ENCODE peak calls at places on chromosomes 12 and 14, in nine cellular contexts. Z, E, A, N, R, O, Y, G and M are unnamed samples.

GRCh38 chr12:51262758-51263177 is 7.4 kb downstream of the SMAGP start:
- DNase-seq in Z (peak; percentile 78), E (no peak), A (peak; percentile 33), N (no peak), R (peak; percentile 48), O (no peak), Y (peak; percentile 63), G (no peak), M (no peak)

GRCh38 chr12:124917841-124918621 is 3.6 kb upstream of the UBC start:
- DNase-seq in Z (no peak), E (no peak), A (no peak), N (no peak), R (peak; percentile 21), O (peak; percentile 69), Y (peak; percentile 40), G (no peak), M (no peak)

GRCh38 chr12:124837958-124838803 is 25.5 kb downstream of the SCARB1 start:
- DNase-seq in Z (peak; percentile 60), E (no peak), A (peak; percentile 98), N (peak; percentile 81), R (peak; percentile 98), O (peak; percentile 95), Y (peak; percentile 76), G (peak; percentile 74), M (peak; percentile 64)

GRCh38 chr14:103130017-103130764 is 6.9 kb downstream of the TNFAIP2 start:
- DNase-seq in Z (no peak), E (no peak), A (no peak), N (no peak), R (no peak), O (no peak), Y (no peak), G (no peak), M (no peak)

GRCh38 chr12:6735448-6736191 is 11.8 kb downstream of the COPS7A start:
- DNase-seq in Z (peak; percentile 77), E (no peak), A (peak; percentile 39), N (peak; percentile 73), R (peak; percentile 58), O (peak; percentile 81), Y (peak; percentile 71), G (peak; percentile 44), M (peak; percentile 84)

GRCh38 chr14:93742761-93743160 is 45.5 kb downstream of the PRIMA1 start:
- DNase-seq in Z (no peak), E (no peak), A (no peak), N (peak; percentile 48), R (no peak), O (no peak), Y (no peak), G (no peak), M (no peak)

GRCh38 chr12:104748790-104749189 is 209.3 kb downstream of the SLC41A2 start:
- DNase-seq in Z (no peak), E (no peak), A (peak; percentile 71), N (no peak), R (peak; percentile 60), O (peak; percentile 82), Y (peak; percentile 77), G (no peak), M (no peak)

GRCh38 chr12:94204647-94205247 is 56.4 kb downstream of the PLXNC1 start:
- DNase-seq in Z (no peak), E (no peak), A (no peak), N (no peak), R (no peak), O (no peak), Y (no peak), G (no peak), M (no peak)

DNA sequence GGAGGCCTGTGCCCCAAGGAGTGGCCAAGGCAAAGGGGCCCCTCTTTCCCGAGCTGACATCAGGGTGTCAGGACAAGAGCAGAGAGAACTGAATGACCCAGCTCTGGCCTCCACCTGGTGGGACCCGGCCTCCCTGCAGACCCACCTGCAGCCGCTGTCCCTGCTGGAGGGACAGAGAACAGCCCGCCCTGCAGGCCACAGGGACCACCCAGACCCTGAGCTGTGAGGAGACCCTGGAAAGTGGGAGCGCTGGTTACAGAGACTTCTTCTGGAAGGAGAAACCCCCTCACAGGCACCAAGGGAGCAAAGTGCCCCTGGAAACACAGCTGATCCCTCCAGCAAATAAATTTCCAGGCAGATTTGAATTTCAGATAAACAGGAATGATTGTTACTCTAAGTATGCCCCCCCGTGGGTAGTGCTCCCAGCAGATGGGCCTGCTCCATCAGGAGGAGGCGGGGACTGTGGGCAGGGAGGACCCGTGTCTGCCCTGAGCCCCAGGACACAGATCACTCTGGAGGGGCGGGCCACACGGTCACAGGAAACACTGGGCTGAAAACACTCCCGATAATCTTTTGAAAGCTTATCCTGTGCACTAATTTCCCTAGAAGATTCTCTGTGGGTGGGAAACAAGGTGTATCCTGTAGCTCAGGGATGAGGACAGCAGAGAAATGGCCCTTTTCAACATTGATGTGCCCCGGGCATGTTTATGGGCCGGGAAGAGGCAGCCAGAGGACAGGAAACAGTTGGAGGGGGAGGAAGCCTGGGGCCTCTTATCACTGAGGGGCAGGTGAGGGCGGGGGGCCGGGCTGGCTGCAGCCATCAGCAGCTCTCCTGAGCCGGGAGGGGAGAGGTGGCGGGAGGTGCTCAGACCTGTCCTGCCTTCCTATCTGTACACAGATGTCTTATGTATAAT is 276.0 kb downstream of the ADGRD1 start:
- DNase-seq in Z (no peak), E (no peak), A (no peak), N (peak; percentile 49), R (no peak), O (no peak), Y (no peak), G (no peak), M (no peak)
- H3K27ac ChIP-seq in Z (no peak overlapping the region), E (peak overlapping the region; percentile 57), A (no peak overlapping the region), N (peak overlapping the region; percentile 66), R (no peak overlapping the region), O (no peak overlapping the region), Y (no peak overlapping the region), G (no peak overlapping the region), M (no peak overlapping the region)

GRCh38 chr14:29805415-29806123 is 122.1 kb downstream of the PRKD1 start:
- DNase-seq in Z (peak; percentile 73), E (no peak), A (peak; percentile 98), N (peak; percentile 58), R (peak; percentile 98), O (peak; percentile 75), Y (peak; percentile 77), G (peak; percentile 44), M (peak; percentile 55)

GRCh38 chr14:29814153-29815057 is 113.2 kb downstream of the PRKD1 start:
- DNase-seq in Z (peak; percentile 79), E (no peak), A (peak; percentile 57), N (peak; percentile 74), R (peak; percentile 44), O (peak; percentile 80), Y (peak; percentile 48), G (no peak), M (peak; percentile 39)

GRCh38 chr14:29810657-29811056 is 117.0 kb downstream of the PRKD1 start:
- DNase-seq in Z (peak; percentile 38), E (no peak), A (no peak), N (no peak), R (no peak), O (no peak), Y (no peak), G (no peak), M (no peak)

GRCh38 chr14:29806124-29806517 is 121.5 kb downstream of the PRKD1 start:
- DNase-seq in Z (no peak), E (no peak), A (no peak), N (no peak), R (no peak), O (no peak), Y (no peak), G (no peak), M (no peak)

GRCh38 chr14:29810064-29810463 is 117.6 kb downstream of the PRKD1 start:
- DNase-seq in Z (no peak), E (no peak), A (no peak), N (no peak), R (no peak), O (no peak), Y (no peak), G (no peak), M (no peak)
- H3K4me3 ChIP-seq in Z (no peak overlapping the region), E (no peak overlapping the region), A (no peak overlapping the region), N (no peak overlapping the region), R (no peak overlapping the region), O (no peak overlapping the region), Y (no peak overlapping the region), G (no peak overlapping the region), M (no peak overlapping the region)

GRCh38 chr12:57512665-57513064 is 7.6 kb downstream of the DDIT3 start:
- DNase-seq in Z (no peak), E (no peak), A (no peak), N (no peak), R (no peak), O (no peak), Y (no peak), G (no peak), M (no peak)

GRCh38 chr12:57514720-57515467 is 5.4 kb downstream of the DDIT3 start:
- DNase-seq in Z (no peak), E (no peak), A (no peak), N (no peak), R (no peak), O (no peak), Y (no peak), G (no peak), M (no peak)

GRCh38 chr12:57511161-57511560 is 9.2 kb downstream of the DDIT3 start:
- DNase-seq in Z (no peak), E (no peak), A (no peak), N (no peak), R (no peak), O (no peak), Y (no peak), G (no peak), M (no peak)

GRCh38 chr12:57513266-57513665 is 7.0 kb downstream of the DDIT3 start:
- DNase-seq in Z (no peak), E (no peak), A (no peak), N (no peak), R (no peak), O (no peak), Y (no peak), G (no peak), M (no peak)

DNA sequence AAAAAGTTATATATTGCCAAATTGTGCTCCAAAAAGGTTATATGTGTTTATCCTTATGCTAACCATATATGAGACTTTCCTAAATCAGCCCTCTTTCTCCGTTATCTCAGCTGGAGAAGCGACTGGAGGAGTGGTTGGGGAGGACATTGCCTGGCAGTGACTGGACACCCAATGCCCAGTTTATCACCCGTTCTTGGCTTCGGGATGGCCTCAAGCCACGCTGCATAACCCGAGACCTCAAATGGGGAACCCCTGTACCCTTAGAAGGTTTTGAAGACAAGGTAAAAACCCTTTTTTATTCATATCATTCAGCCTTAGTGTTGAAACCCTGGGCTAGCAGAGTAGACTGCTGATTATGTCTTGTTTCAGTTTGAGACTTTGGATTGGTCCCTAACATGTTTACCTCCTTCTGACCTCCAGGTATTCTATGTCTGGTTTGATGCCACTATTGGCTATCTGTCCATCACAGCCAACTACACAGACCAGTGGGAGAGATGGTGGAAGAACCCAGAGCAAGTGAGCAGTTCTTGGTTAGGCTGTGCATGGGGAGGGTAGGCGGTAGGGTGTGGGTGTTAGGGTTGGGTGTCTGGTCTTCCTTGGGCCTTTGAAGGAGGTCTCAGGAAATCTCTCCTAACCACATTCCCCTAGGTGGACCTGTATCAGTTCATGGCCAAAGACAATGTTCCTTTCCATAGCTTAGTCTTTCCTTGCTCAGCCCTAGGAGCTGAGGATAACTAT is 8.6 kb downstream of the DDIT3 start:
- DNase-seq in Z (no peak), E (no peak), A (no peak), N (no peak), R (no peak), O (no peak), Y (no peak), G (no peak), M (no peak)
- H3K36me3 ChIP-seq in Z (peaks cover 88% of the 10 kb centered on the region), E (peaks cover 47% of the 10 kb centered on the region), A (peaks cover 48% of the 10 kb centered on the region), N (peaks cover 75% of the 10 kb centered on the region), R (peaks cover 67% of the 10 kb centered on the region), O (peaks cover 52% of the 10 kb centered on the region), Y (peaks cover 7% of the 10 kb centered on the region), G (peaks cover 93% of the 10 kb centered on the region), M (peaks cover 82% of the 10 kb centered on the region)

DNA sequence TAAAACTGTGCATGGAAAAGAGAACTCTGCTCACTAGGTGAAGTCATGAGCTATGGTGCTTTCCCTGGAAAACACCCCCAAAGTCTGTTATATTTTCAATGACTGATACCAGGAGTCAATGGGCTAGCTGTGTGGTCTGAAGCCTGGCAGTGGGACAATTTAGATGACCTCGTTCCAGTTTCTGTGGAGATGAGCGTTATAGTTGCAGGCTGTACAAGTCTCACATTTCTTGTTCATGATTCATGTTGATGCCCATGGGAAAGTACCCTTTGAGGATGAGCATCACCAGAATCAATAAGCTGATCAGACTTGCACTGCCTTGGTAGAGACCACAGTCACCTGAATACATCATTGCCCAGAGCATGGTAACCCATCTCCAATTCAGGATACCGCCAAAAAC is 70.7 kb downstream of the NOVA1 start:
- DNase-seq in Z (no peak), E (no peak), A (peak; percentile 12), N (no peak), R (peak; percentile 72), O (no peak), Y (no peak), G (no peak), M (no peak)
- H3K27ac ChIP-seq in Z (no peak overlapping the region), E (no peak overlapping the region), A (no peak overlapping the region), N (no peak overlapping the region), R (no peak overlapping the region), O (no peak overlapping the region), Y (no peak overlapping the region), G (no peak overlapping the region), M (no peak overlapping the region)